ENCODE peak calls at places on chromosomes 12 and 14, in eight cellular contexts. One of them, this sample, is unnamed. For H3K9me3, the result is how much of the 10 kb centered on the place peaks cover.

GRCh38 chr12:4108803-4109345 is 164.7 kb upstream of the CCND2 start:
- DNase-seq in body of pancreas: no peak
- DNase-seq in tibial artery: no peak
- DNase-seq in ovary: no peak
- DNase-seq in IMR-90: no peak
- DNase-seq in prostate gland: no peak
- DNase-seq in spleen: no peak
- DNase-seq in A549: no peak
- DNase-seq in this sample: no peak

GRCh38 chr12:89873745-89874144 is 165.1 kb upstream of the ATP2B1 start:
- DNase-seq in body of pancreas: no peak
- DNase-seq in tibial artery: no peak
- DNase-seq in ovary: no peak
- DNase-seq in IMR-90: peak
- DNase-seq in prostate gland: no peak
- DNase-seq in spleen: no peak
- DNase-seq in A549: no peak
- DNase-seq in this sample: no peak

GRCh38 chr14:94278732-94279131 is 14.3 kb downstream of the SERPINA10 start:
- DNase-seq in body of pancreas: no peak
- DNase-seq in tibial artery: no peak
- DNase-seq in ovary: no peak
- DNase-seq in IMR-90: no peak
- DNase-seq in prostate gland: no peak
- DNase-seq in spleen: no peak
- DNase-seq in A549: no peak
- DNase-seq in this sample: no peak

GRCh38 chr12:1660304-1661187 is 30.3 kb upstream of the ADIPOR2 start:
- DNase-seq in body of pancreas: peak
- DNase-seq in tibial artery: peak
- DNase-seq in ovary: peak
- DNase-seq in IMR-90: no peak
- DNase-seq in prostate gland: peak
- DNase-seq in spleen: no peak
- DNase-seq in A549: peak
- DNase-seq in this sample: peak

GRCh38 chr14:95319312-95320075 is at the start of gene CLMN:
- DNase-seq in body of pancreas: peak
- DNase-seq in tibial artery: no peak
- DNase-seq in ovary: peak
- DNase-seq in IMR-90: peak
- DNase-seq in prostate gland: peak
- DNase-seq in spleen: peak
- DNase-seq in A549: peak
- DNase-seq in this sample: peak

GRCh38 chr12:65779946-65780345 is 44.3 kb upstream of the HMGA2 start:
- DNase-seq in body of pancreas: no peak
- DNase-seq in tibial artery: no peak
- DNase-seq in ovary: no peak
- DNase-seq in IMR-90: no peak
- DNase-seq in prostate gland: no peak
- DNase-seq in spleen: no peak
- DNase-seq in A549: no peak
- DNase-seq in this sample: no peak

GRCh38 chr12:86044396-86044795 is 170.3 kb downstream of the NTS start:
- DNase-seq in body of pancreas: no peak
- DNase-seq in tibial artery: no peak
- DNase-seq in ovary: no peak
- DNase-seq in IMR-90: no peak
- DNase-seq in prostate gland: no peak
- DNase-seq in spleen: no peak
- DNase-seq in A549: no peak
- DNase-seq in this sample: no peak

GRCh38 chr12:69161835-69162234 is 77.5 kb upstream of the CPSF6 start:
- DNase-seq in body of pancreas: no peak
- DNase-seq in tibial artery: no peak
- DNase-seq in ovary: no peak
- DNase-seq in IMR-90: no peak
- DNase-seq in prostate gland: no peak
- DNase-seq in spleen: no peak
- DNase-seq in A549: no peak
- DNase-seq in this sample: no peak

GRCh38 chr14:99821519-99822165 is 28.4 kb downstream of the EML1 start:
- DNase-seq in body of pancreas: no peak
- DNase-seq in tibial artery: no peak
- DNase-seq in ovary: no peak
- DNase-seq in IMR-90: peak
- DNase-seq in prostate gland: no peak
- DNase-seq in spleen: no peak
- DNase-seq in A549: no peak
- DNase-seq in this sample: no peak

GRCh38 chr12:76757694-76758093 is 6.2 kb upstream of the ZDHHC17 start:
- DNase-seq in body of pancreas: no peak
- DNase-seq in tibial artery: no peak
- DNase-seq in ovary: no peak
- DNase-seq in IMR-90: peak
- DNase-seq in prostate gland: no peak
- DNase-seq in spleen: no peak
- DNase-seq in A549: peak
- DNase-seq in this sample: no peak

GRCh38 chr14:70084226-70084625 is 104.5 kb downstream of the SLC8A3 start:
- DNase-seq in body of pancreas: no peak
- DNase-seq in tibial artery: no peak
- DNase-seq in ovary: no peak
- DNase-seq in IMR-90: no peak
- DNase-seq in prostate gland: no peak
- DNase-seq in spleen: no peak
- DNase-seq in A549: no peak
- DNase-seq in this sample: no peak

GRCh38 chr14:79578470-79578869 is 632.8 kb downstream of the DIO2 start:
- DNase-seq in body of pancreas: no peak
- DNase-seq in tibial artery: no peak
- DNase-seq in ovary: no peak
- DNase-seq in IMR-90: no peak
- DNase-seq in prostate gland: no peak
- DNase-seq in spleen: no peak
- DNase-seq in A549: no peak
- DNase-seq in this sample: no peak
- H3K9me3 ChIP-seq in body of pancreas: under half
- H3K9me3 ChIP-seq in tibial artery: under half
- H3K9me3 ChIP-seq in ovary: under half
- H3K9me3 ChIP-seq in IMR-90: under half
- H3K9me3 ChIP-seq in prostate gland: under half
- H3K9me3 ChIP-seq in spleen: under half
- H3K9me3 ChIP-seq in A549: under half
- H3K9me3 ChIP-seq in this sample: under half

GRCh38 chr12:46679754-46680153 is 146.0 kb downstream of the SLC38A4 start:
- DNase-seq in body of pancreas: no peak
- DNase-seq in tibial artery: no peak
- DNase-seq in ovary: no peak
- DNase-seq in IMR-90: no peak
- DNase-seq in prostate gland: no peak
- DNase-seq in spleen: no peak
- DNase-seq in A549: no peak
- DNase-seq in this sample: no peak
- H3K27ac ChIP-seq in body of pancreas: no peak
- H3K27ac ChIP-seq in tibial artery: no peak
- H3K27ac ChIP-seq in ovary: no peak
- H3K27ac ChIP-seq in IMR-90: no peak
- H3K27ac ChIP-seq in prostate gland: no peak
- H3K27ac ChIP-seq in spleen: no peak
- H3K27ac ChIP-seq in A549: no peak
- H3K27ac ChIP-seq in this sample: no peak

GRCh38 chr14:36580856-36581831 is 1.3 kb downstream of the NKX2-8 start:
- DNase-seq in body of pancreas: no peak
- DNase-seq in tibial artery: no peak
- DNase-seq in ovary: no peak
- DNase-seq in IMR-90: peak
- DNase-seq in prostate gland: peak
- DNase-seq in spleen: no peak
- DNase-seq in A549: peak
- DNase-seq in this sample: no peak
- TF ChIP-seq CTCF in body of pancreas: no peak
- TF ChIP-seq CTCF in tibial artery: no peak
- TF ChIP-seq CTCF in ovary: no peak
- TF ChIP-seq CTCF in IMR-90: no peak
- TF ChIP-seq CTCF in prostate gland: no peak
- TF ChIP-seq CTCF in spleen: no peak
- TF ChIP-seq CTCF in A549: no peak
- TF ChIP-seq CTCF in this sample: no peak

GRCh38 chr12:34604631-34605509 is 582.6 kb downstream of the ALG10 start:
- DNase-seq in body of pancreas: no peak
- DNase-seq in tibial artery: peak
- DNase-seq in ovary: no peak
- DNase-seq in IMR-90: no peak
- DNase-seq in prostate gland: no peak
- DNase-seq in spleen: peak
- DNase-seq in A549: no peak
- DNase-seq in this sample: no peak

GRCh38 chr12:34607520-34608195 is 585.4 kb downstream of the ALG10 start:
- DNase-seq in body of pancreas: no peak
- DNase-seq in tibial artery: peak
- DNase-seq in ovary: no peak
- DNase-seq in IMR-90: no peak
- DNase-seq in prostate gland: no peak
- DNase-seq in spleen: peak
- DNase-seq in A549: no peak
- DNase-seq in this sample: no peak

GRCh38 chr12:34605955-34606748 is 583.9 kb downstream of the ALG10 start:
- DNase-seq in body of pancreas: no peak
- DNase-seq in tibial artery: peak
- DNase-seq in ovary: no peak
- DNase-seq in IMR-90: no peak
- DNase-seq in prostate gland: no peak
- DNase-seq in spleen: peak
- DNase-seq in A549: no peak
- DNase-seq in this sample: no peak

GRCh38 chr12:34605510-34605887 is 583.2 kb downstream of the ALG10 start:
- DNase-seq in body of pancreas: no peak
- DNase-seq in tibial artery: peak
- DNase-seq in ovary: no peak
- DNase-seq in IMR-90: no peak
- DNase-seq in prostate gland: no peak
- DNase-seq in spleen: peak
- DNase-seq in A549: no peak
- DNase-seq in this sample: no peak

GRCh38 chr12:34606749-34607519 is 584.6 kb downstream of the ALG10 start:
- DNase-seq in body of pancreas: no peak
- DNase-seq in tibial artery: peak
- DNase-seq in ovary: no peak
- DNase-seq in IMR-90: no peak
- DNase-seq in prostate gland: no peak
- DNase-seq in spleen: peak
- DNase-seq in A549: no peak
- DNase-seq in this sample: no peak
- H3K9me3 ChIP-seq in body of pancreas: half or more
- H3K9me3 ChIP-seq in tibial artery: half or more
- H3K9me3 ChIP-seq in ovary: under half
- H3K9me3 ChIP-seq in IMR-90: under half
- H3K9me3 ChIP-seq in prostate gland: under half
- H3K9me3 ChIP-seq in spleen: under half
- H3K9me3 ChIP-seq in A549: under half
- H3K9me3 ChIP-seq in this sample: half or more

GRCh38 chr14:65256714-65257113 is 154.4 kb upstream of the MAX start:
- DNase-seq in body of pancreas: no peak
- DNase-seq in tibial artery: no peak
- DNase-seq in ovary: no peak
- DNase-seq in IMR-90: no peak
- DNase-seq in prostate gland: no peak
- DNase-seq in spleen: no peak
- DNase-seq in A549: no peak
- DNase-seq in this sample: no peak
- H3K27ac ChIP-seq in body of pancreas: no peak
- H3K27ac ChIP-seq in tibial artery: no peak
- H3K27ac ChIP-seq in ovary: no peak
- H3K27ac ChIP-seq in IMR-90: no peak
- H3K27ac ChIP-seq in prostate gland: no peak
- H3K27ac ChIP-seq in spleen: no peak
- H3K27ac ChIP-seq in A549: peak
- H3K27ac ChIP-seq in this sample: peak

DNA sequence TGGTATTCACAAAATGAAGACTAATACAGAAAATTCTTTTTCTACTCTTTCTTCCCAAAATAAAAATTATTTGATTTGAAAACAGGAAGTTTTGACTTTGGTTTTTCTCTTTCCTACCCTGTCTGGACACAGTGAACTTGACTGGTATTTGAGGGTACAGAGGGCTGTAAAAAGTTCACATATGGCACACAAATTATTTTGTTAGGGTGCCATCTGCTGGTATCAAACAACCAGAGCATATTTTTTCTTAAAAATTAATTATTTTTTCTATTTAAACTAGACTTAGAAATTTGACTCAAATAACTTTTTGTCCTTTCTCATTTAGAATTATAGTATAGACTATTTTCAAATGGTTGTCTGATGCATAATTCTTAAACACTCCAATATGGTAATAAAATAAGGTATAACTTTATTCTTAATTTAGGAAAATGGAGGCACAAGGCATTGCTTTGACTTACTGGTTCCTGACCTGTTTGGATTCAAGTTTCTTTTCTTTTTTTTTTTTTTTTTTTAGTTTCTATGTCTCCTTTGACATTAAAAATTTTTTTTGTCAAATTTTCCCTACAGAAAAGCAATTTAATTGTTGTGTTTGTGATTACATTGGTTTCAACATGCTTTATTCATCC is 390.6 kb downstream of the PRKD1 start:
- DNase-seq in body of pancreas: no peak
- DNase-seq in tibial artery: no peak
- DNase-seq in ovary: no peak
- DNase-seq in IMR-90: peak
- DNase-seq in prostate gland: no peak
- DNase-seq in spleen: no peak
- DNase-seq in A549: peak
- DNase-seq in this sample: no peak
- TF ChIP-seq CTCF in body of pancreas: peak
- TF ChIP-seq CTCF in tibial artery: peak
- TF ChIP-seq CTCF in ovary: no peak
- TF ChIP-seq CTCF in IMR-90: peak
- TF ChIP-seq CTCF in prostate gland: peak
- TF ChIP-seq CTCF in spleen: peak
- TF ChIP-seq CTCF in A549: peak
- TF ChIP-seq CTCF in this sample: no peak

This sample was measured in stomach.